ENCODE peak calls at places on chromosomes 5 and 9, in five cellular contexts. One of them, this sample, is unnamed.

GRCh38 chr9:112819635-112820496 is 69.3 kb downstream of the SNX30 start:
- DNase-seq in nephron progenitor cell: peak
- DNase-seq in GM20000: peak
- DNase-seq in osteocyte: no peak
- DNase-seq in left lung: peak
- DNase-seq in this sample: no peak

GRCh38 chr9:127968717-127969383 is 11.9 kb downstream of the EEIG1 start:
- DNase-seq in nephron progenitor cell: no peak
- DNase-seq in GM20000: no peak
- DNase-seq in osteocyte: no peak
- DNase-seq in left lung: no peak
- DNase-seq in this sample: no peak

GRCh38 chr9:70749066-70749465 is 334.6 kb upstream of the KLF9 start:
- DNase-seq in nephron progenitor cell: no peak
- DNase-seq in GM20000: no peak
- DNase-seq in osteocyte: no peak
- DNase-seq in left lung: no peak
- DNase-seq in this sample: no peak

GRCh38 chr5:89120719-89121118 is 237.7 kb upstream of the MEF2C start:
- DNase-seq in nephron progenitor cell: no peak
- DNase-seq in GM20000: no peak
- DNase-seq in osteocyte: no peak
- DNase-seq in left lung: peak
- DNase-seq in this sample: no peak

GRCh38 chr5:57735754-57736153 is 253.1 kb upstream of the ACTBL2 start:
- DNase-seq in nephron progenitor cell: no peak
- DNase-seq in GM20000: no peak
- DNase-seq in osteocyte: no peak
- DNase-seq in left lung: no peak
- DNase-seq in this sample: no peak

GRCh38 chr5:4722886-4723285 is 417.2 kb upstream of the ADAMTS16 start:
- DNase-seq in nephron progenitor cell: no peak
- DNase-seq in GM20000: no peak
- DNase-seq in osteocyte: no peak
- DNase-seq in left lung: no peak
- DNase-seq in this sample: no peak

GRCh38 chr5:50325237-50325832 is 115.8 kb downstream of the EMB start:
- DNase-seq in nephron progenitor cell: peak
- DNase-seq in GM20000: peak
- DNase-seq in osteocyte: no peak
- DNase-seq in left lung: no peak
- DNase-seq in this sample: no peak

GRCh38 chr5:168163966-168164365 is 127.5 kb upstream of the WWC1 start:
- DNase-seq in nephron progenitor cell: no peak
- DNase-seq in GM20000: no peak
- DNase-seq in osteocyte: no peak
- DNase-seq in left lung: no peak
- DNase-seq in this sample: no peak

GRCh38 chr5:112329429-112330090 is 89.5 kb downstream of the EPB41L4A start:
- DNase-seq in nephron progenitor cell: no peak
- DNase-seq in GM20000: peak
- DNase-seq in osteocyte: no peak
- DNase-seq in left lung: no peak
- DNase-seq in this sample: no peak

GRCh38 chr5:132008163-132008473 is 3.3 kb downstream of the ACSL6 start:
- DNase-seq in nephron progenitor cell: no peak
- DNase-seq in GM20000: no peak
- DNase-seq in osteocyte: no peak
- DNase-seq in left lung: no peak
- DNase-seq in this sample: no peak
- TF ChIP-seq CTCF in nephron progenitor cell: no peak
- TF ChIP-seq CTCF in GM20000: no peak
- TF ChIP-seq CTCF in osteocyte: no peak
- TF ChIP-seq CTCF in left lung: peak
- TF ChIP-seq CTCF in this sample: peak

DNA sequence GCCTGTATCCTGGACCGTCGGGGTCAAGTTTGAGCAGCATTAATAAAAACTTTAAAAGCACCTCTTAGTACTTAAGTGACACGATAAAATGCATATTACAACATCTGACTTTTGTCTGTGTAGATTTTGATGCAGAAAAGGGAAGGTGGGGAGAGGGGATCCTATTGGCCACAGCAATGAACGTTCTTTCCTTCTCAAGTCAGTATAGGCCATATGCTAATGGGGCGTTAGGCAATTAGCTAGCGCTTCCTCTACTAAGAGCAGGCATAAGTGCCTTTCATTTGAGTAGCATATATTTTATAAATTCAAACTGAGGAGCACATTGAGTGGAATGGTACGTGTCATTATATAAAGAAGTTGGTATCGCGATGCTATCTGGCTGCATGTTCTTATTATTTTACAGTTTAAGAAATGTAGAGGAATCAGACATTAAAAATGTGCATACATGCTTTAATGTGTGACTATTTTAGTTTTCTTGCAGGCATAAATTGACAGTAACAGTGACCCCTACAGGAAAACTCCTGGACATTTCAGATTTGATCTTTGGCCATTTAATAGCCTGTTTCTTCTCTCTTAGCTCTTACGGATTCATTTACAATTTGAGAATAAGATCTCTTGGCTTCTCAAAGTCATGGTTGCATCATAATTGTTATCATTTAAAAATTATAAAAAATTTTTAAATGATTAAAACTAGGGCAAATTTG is 1.1 kb upstream of the GNA14 start:
- DNase-seq in nephron progenitor cell: no peak
- DNase-seq in GM20000: no peak
- DNase-seq in osteocyte: no peak
- DNase-seq in left lung: no peak
- DNase-seq in this sample: no peak
- TF ChIP-seq CTCF in nephron progenitor cell: no peak
- TF ChIP-seq CTCF in GM20000: no peak
- TF ChIP-seq CTCF in osteocyte: peak
- TF ChIP-seq CTCF in left lung: peak
- TF ChIP-seq CTCF in this sample: peak

DNA sequence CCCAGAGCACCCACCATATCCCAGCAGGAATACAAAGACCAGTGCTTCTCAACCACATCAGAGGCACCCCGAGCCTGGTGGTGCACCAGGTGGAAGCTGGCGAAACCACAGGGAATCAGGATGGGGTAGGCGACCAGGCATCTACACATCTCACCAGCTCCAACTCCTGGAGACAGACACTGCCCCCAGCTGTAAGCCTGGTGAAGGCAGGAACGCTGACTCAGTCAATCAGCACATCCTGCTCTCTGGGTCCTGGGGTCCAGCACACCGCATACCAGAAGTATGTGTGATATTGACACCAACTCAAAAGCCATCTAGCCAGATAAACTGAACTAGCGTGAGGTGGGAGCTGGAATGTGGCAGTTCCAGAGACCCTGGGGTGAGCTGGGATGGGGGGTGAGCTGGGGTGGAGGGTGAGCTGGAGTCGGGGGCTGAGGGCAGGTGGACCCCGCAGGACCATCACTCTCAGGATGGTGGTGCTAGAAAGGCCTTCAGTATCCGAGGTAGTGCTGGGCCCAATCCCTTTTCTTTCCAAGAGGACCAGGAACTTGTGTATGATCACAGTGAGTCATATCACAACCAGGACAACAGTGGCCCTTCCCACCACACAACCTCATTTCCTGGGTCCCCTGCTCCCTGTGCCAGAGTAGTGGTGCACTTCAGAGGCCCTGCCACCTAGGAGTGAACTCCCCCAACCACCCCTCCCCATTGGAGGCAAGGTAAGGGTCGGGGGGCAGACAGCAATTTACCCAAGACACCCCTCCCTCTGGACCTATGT is 2.5 kb downstream of the DBN1 start:
- DNase-seq in nephron progenitor cell: no peak
- DNase-seq in GM20000: no peak
- DNase-seq in osteocyte: no peak
- DNase-seq in left lung: no peak
- DNase-seq in this sample: no peak
- TF ChIP-seq CTCF in nephron progenitor cell: no peak
- TF ChIP-seq CTCF in GM20000: no peak
- TF ChIP-seq CTCF in osteocyte: no peak
- TF ChIP-seq CTCF in left lung: no peak
- TF ChIP-seq CTCF in this sample: no peak

DNA sequence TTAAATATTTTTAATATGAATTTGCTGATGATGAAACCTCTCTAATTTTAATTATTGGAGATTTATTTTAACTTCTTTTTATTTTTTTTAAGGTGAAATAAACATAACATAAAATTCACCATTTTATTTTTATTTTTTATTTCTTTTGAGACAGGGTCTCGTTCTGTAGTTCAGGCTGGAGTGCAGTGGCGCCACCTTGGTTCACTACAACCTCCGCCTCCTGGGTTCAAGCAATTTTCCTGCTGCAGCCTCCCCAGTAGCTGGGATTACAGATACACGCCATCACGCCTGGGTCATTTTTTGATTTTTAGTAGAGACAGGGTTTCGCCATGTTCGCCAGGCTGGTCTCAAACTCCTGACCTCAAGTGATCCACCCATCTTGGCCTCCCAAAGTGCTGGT is 402.9 kb downstream of the PRR16 start:
- DNase-seq in nephron progenitor cell: no peak
- DNase-seq in GM20000: no peak
- DNase-seq in osteocyte: no peak
- DNase-seq in left lung: no peak
- DNase-seq in this sample: no peak
- TF ChIP-seq CTCF in nephron progenitor cell: no peak
- TF ChIP-seq CTCF in GM20000: no peak
- TF ChIP-seq CTCF in osteocyte: no peak
- TF ChIP-seq CTCF in left lung: no peak
- TF ChIP-seq CTCF in this sample: no peak

GRCh38 chr9:19442240-19442639 is 33.4 kb downstream of the ACER2 start:
- DNase-seq in nephron progenitor cell: no peak
- DNase-seq in GM20000: no peak
- DNase-seq in osteocyte: no peak
- DNase-seq in left lung: no peak
- DNase-seq in this sample: no peak

GRCh38 chr9:19445452-19445851 is 36.6 kb downstream of the ACER2 start:
- DNase-seq in nephron progenitor cell: no peak
- DNase-seq in GM20000: no peak
- DNase-seq in osteocyte: no peak
- DNase-seq in left lung: no peak
- DNase-seq in this sample: no peak

GRCh38 chr9:19451240-19452087 is 42.7 kb downstream of the ACER2 start:
- DNase-seq in nephron progenitor cell: no peak
- DNase-seq in GM20000: no peak
- DNase-seq in osteocyte: no peak
- DNase-seq in left lung: no peak
- DNase-seq in this sample: no peak

GRCh38 chr9:19441730-19442129 is 32.9 kb downstream of the ACER2 start:
- DNase-seq in nephron progenitor cell: no peak
- DNase-seq in GM20000: peak
- DNase-seq in osteocyte: no peak
- DNase-seq in left lung: no peak
- DNase-seq in this sample: no peak

DNA sequence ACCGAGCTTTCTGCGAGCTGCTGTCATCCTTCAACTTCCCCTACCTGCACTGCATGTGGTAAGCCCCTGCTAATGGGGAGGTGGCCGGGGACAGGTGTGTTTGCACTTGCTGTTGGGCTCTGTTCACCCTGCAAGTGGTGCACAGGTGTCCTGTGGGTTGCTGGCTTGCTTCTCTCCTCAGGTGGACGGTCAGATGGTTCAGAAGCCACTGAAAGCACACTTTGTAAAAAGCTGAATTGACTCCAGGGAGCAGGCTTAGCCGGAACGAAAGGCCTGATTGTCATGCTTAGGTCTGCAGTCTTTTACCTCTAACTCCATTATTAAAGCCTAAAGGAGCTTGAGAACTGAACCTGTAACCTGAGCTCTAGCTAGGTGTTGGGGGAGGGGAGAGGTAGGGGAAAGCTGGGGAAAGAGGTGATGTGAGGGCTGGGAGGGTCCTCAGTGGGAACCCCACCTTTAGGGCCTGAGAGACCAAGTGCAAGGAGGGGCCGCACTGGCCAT is 37.6 kb downstream of the ACER2 start:
- DNase-seq in nephron progenitor cell: no peak
- DNase-seq in GM20000: no peak
- DNase-seq in osteocyte: no peak
- DNase-seq in left lung: no peak
- DNase-seq in this sample: no peak
- TF ChIP-seq CTCF in nephron progenitor cell: no peak
- TF ChIP-seq CTCF in GM20000: no peak
- TF ChIP-seq CTCF in osteocyte: no peak
- TF ChIP-seq CTCF in left lung: no peak
- TF ChIP-seq CTCF in this sample: no peak

GRCh38 chr5:131595088-131596033 is 39.7 kb downstream of the RAPGEF6 start:
- DNase-seq in nephron progenitor cell: no peak
- DNase-seq in GM20000: peak
- DNase-seq in osteocyte: no peak
- DNase-seq in left lung: no peak
- DNase-seq in this sample: no peak

GRCh38 chr5:131587541-131587940 is 47.5 kb downstream of the RAPGEF6 start:
- DNase-seq in nephron progenitor cell: no peak
- DNase-seq in GM20000: no peak
- DNase-seq in osteocyte: no peak
- DNase-seq in left lung: no peak
- DNase-seq in this sample: no peak

GRCh38 chr5:131589510-131590348 is 45.3 kb downstream of the RAPGEF6 start:
- DNase-seq in nephron progenitor cell: peak
- DNase-seq in GM20000: peak
- DNase-seq in osteocyte: no peak
- DNase-seq in left lung: no peak
- DNase-seq in this sample: no peak
- TF ChIP-seq CTCF in nephron progenitor cell: peak
- TF ChIP-seq CTCF in GM20000: peak
- TF ChIP-seq CTCF in osteocyte: peak
- TF ChIP-seq CTCF in left lung: peak
- TF ChIP-seq CTCF in this sample: peak